ENCODE peak calls at places on chromosomes 3 and 15, in seven cellular contexts. I is HAP-1; E is Panc1; C is right cardiac atrium; J is GM06990; N is activated effector memory CD4-positive, alpha-beta T cell treated with Interleukin-2 at 50 U/mL for 16 hours; Q is Caki2. D is an unnamed sample.

GRCh38 chr15:69781411-69782125 is 316.1 kb downstream of the TLE3 start:
- DNase-seq in I (no peak), E (no peak), C (no peak), J (no peak), N (no peak), Q (no peak), D (no peak)

GRCh38 chr3:188974856-188975611 is 196.7 kb upstream of the TPRG1 start:
- DNase-seq in I (no peak), E (no peak), C (no peak), J (no peak), N (no peak), Q (no peak), D (no peak)

GRCh38 chr3:71611099-71611498 is 27.6 kb upstream of the FOXP1 start:
- DNase-seq in I (no peak), E (no peak), C (no peak), J (no peak), N (no peak), Q (no peak), D (no peak)

GRCh38 chr3:105431171-105431570 is 64.5 kb downstream of the ALCAM start:
- DNase-seq in I (no peak), E (no peak), C (no peak), J (no peak), N (no peak), Q (no peak), D (no peak)

GRCh38 chr3:41053220-41053619 is 146.1 kb upstream of the CTNNB1 start:
- DNase-seq in I (no peak), E (no peak), C (no peak), J (no peak), N (no peak), Q (no peak), D (no peak)

GRCh38 chr15:34933432-34933975 is 36.0 kb downstream of the AQR start:
- DNase-seq in I (no peak), E (no peak), C (no peak), J (no peak), N (no peak), Q (no peak), D (no peak)

GRCh38 chr15:61916104-61916503 is 144.1 kb downstream of the VPS13C start:
- DNase-seq in I (no peak), E (no peak), C (no peak), J (no peak), N (no peak), Q (no peak), D (no peak)

GRCh38 chr3:64694127-64694526 is 6.3 kb upstream of the ADAMTS9 start:
- DNase-seq in I (no peak), E (no peak), C (no peak), J (no peak), N (no peak), Q (no peak), D (no peak)

GRCh38 chr3:42514876-42515275 is 12.4 kb downstream of the VIPR1 start:
- DNase-seq in I (no peak), E (no peak), C (no peak), J (no peak), N (no peak), Q (no peak), D (no peak)

GRCh38 chr3:196268270-196269163 is 19.0 kb downstream of the PCYT1A start:
- DNase-seq in I (no peak), E (no peak), C (no peak), J (no peak), N (no peak), Q (peak), D (no peak)

GRCh38 chr15:76169792-76170425 is 110.1 kb downstream of the TMEM266 start:
- DNase-seq in I (no peak), E (no peak), C (no peak), J (no peak), N (no peak), Q (no peak), D (no peak)

GRCh38 chr15:88090406-88091085 is 166.0 kb downstream of the NTRK3 start:
- DNase-seq in I (no peak), E (no peak), C (peak), J (no peak), N (no peak), Q (no peak), D (peak)

GRCh38 chr3:123027292-123028232 is at the start of gene SEMA5B:
- DNase-seq in I (peak), E (no peak), C (peak), J (peak), N (peak), Q (peak), D (peak)

GRCh38 chr3:122679467-122680291 is 960 bp upstream of the PARP14 start:
- DNase-seq in I (no peak), E (no peak), C (no peak), J (peak), N (no peak), Q (peak), D (peak)

GRCh38 chr3:9703736-9704342 is at the start of gene CPNE9:
- DNase-seq in I (no peak), E (no peak), C (no peak), J (no peak), N (no peak), Q (no peak), D (no peak)

GRCh38 chr15:58407786-58408185 is 24.0 kb upstream of the LIPC start:
- DNase-seq in I (no peak), E (no peak), C (no peak), J (no peak), N (no peak), Q (no peak), D (no peak)

GRCh38 chr3:142904639-142905441 is 16.0 kb upstream of the PCOLCE2 start:
- DNase-seq in I (no peak), E (no peak), C (no peak), J (peak), N (no peak), Q (peak), D (no peak)

GRCh38 chr3:129558076-129558771 is 15.2 kb downstream of the H1-8 start:
- DNase-seq in I (no peak), E (no peak), C (peak), J (no peak), N (no peak), Q (no peak), D (no peak)

GRCh38 chr15:77727635-77728311 is 95.1 kb upstream of the LINGO1 start:
- DNase-seq in I (no peak), E (no peak), C (no peak), J (no peak), N (no peak), Q (no peak), D (no peak)

GRCh38 chr3:73069187-73069586 is 7.7 kb downstream of the EBLN2 start:
- DNase-seq in I (no peak), E (no peak), C (no peak), J (no peak), N (no peak), Q (no peak), D (no peak)

GRCh38 chr15:80019168-80019745 is 40.2 kb upstream of the ZFAND6 start:
- DNase-seq in I (no peak), E (no peak), C (no peak), J (no peak), N (no peak), Q (no peak), D (no peak)

D was measured in Right ventricle myocardium superior.